ENCODE peak calls at places on chromosomes 12 and 14, in seven cellular contexts. B is activated CD8-positive, alpha-beta memory T cell treated with anti-CD3 and anti-CD28 coated beads for 24 hours; K is stimulated activated CD8-positive, alpha-beta memory T cell treated with anti-CD3 and anti-CD28 coated beads, Interleukin-15, amount 100 ng/mL, for 24 hours; I is cardiac fibroblast; Q is esophagus squamous epithelium; T is GM13976; F is NCI-H1417. G is an unnamed sample.
A peak's percentile ranks its signal among the peaks of the same experiment; 100 is the strongest.

GRCh38 chr12:111150476-111150875 is 218.4 kb downstream of the PHETA1 start:
- DNase-seq in B (no peak), K (no peak), I (no peak), Q (no peak), T (no peak), F (no peak), G (no peak)

GRCh38 chr12:77108707-77109106 is 43.3 kb upstream of the E2F7 start:
- DNase-seq in B (no peak), K (no peak), I (no peak), Q (no peak), T (no peak), F (no peak), G (no peak)

GRCh38 chr14:21070610-21071224 is 613 bp downstream of the ARHGEF40 start:
- DNase-seq in B (peak; percentile 65), K (no peak), I (peak; percentile 48), Q (no peak), T (peak; percentile 61), F (peak; percentile 84), G (peak; percentile 38)

GRCh38 chr14:30608533-30609006 is 13.5 kb upstream of the SCFD1 start:
- DNase-seq in B (no peak), K (no peak), I (peak; percentile 66), Q (no peak), T (no peak), F (peak; percentile 49), G (no peak)

GRCh38 chr12:52824741-52825410 is 9.2 kb downstream of the KRT79 start:
- DNase-seq in B (no peak), K (no peak), I (no peak), Q (no peak), T (no peak), F (no peak), G (no peak)

GRCh38 chr14:63200767-63201166 is 3.5 kb upstream of the RHOJ start:
- DNase-seq in B (no peak), K (no peak), I (peak; percentile 33), Q (no peak), T (no peak), F (no peak), G (no peak)

GRCh38 chr14:74265312-74265965 is 26.2 kb downstream of the VSX2 start:
- DNase-seq in B (no peak), K (no peak), I (no peak), Q (no peak), T (no peak), F (no peak), G (no peak)

GRCh38 chr14:100737526-100737925 is 10.8 kb downstream of the DLK1 start:
- DNase-seq in B (no peak), K (no peak), I (no peak), Q (no peak), T (no peak), F (no peak), G (no peak)

GRCh38 chr12:27412047-27412446 is 34.5 kb upstream of the SMCO2 start:
- DNase-seq in B (no peak), K (no peak), I (no peak), Q (no peak), T (no peak), F (no peak), G (no peak)

GRCh38 chr12:82438356-82438755 is 80.0 kb downstream of the METTL25 start:
- DNase-seq in B (no peak), K (no peak), I (no peak), Q (no peak), T (peak; percentile 6), F (no peak), G (no peak)

GRCh38 chr14:69672372-69672771 is 61.0 kb downstream of the SUSD6 start:
- DNase-seq in B (no peak), K (no peak), I (no peak), Q (no peak), T (no peak), F (no peak), G (no peak)

GRCh38 chr12:14575585-14575984 is 7.9 kb upstream of the PLBD1 start:
- DNase-seq in B (no peak), K (no peak), I (no peak), Q (no peak), T (no peak), F (no peak), G (no peak)

GRCh38 chr12:1013618-1014489 is 22.8 kb downstream of the ERC1 start:
- DNase-seq in B (no peak), K (no peak), I (peak; percentile 90), Q (no peak), T (no peak), F (no peak), G (no peak)

GRCh38 chr12:11652351-11653040 is 3.0 kb downstream of the ETV6 start:
- DNase-seq in B (no peak), K (no peak), I (peak; percentile 74), Q (no peak), T (peak; percentile 55), F (peak; percentile 36), G (no peak)

GRCh38 chr12:92848740-92849139 is 80.4 kb downstream of the EEA1 start:
- DNase-seq in B (no peak), K (no peak), I (no peak), Q (no peak), T (no peak), F (no peak), G (no peak)

GRCh38 chr12:56723889-56724659 is 1.0 kb downstream of the NACA start:
- DNase-seq in B (no peak), K (no peak), I (peak; percentile 87), Q (no peak), T (no peak), F (peak; percentile 34), G (no peak)

GRCh38 chr12:124685689-124685993 is 118.2 kb upstream of the NCOR2 start:
- DNase-seq in B (no peak), K (no peak), I (peak; percentile 17), Q (no peak), T (no peak), F (no peak), G (no peak)

GRCh38 chr14:21245813-21246212 is 23.4 kb downstream of the HNRNPC start:
- DNase-seq in B (no peak), K (no peak), I (no peak), Q (no peak), T (no peak), F (no peak), G (no peak)